ENCODE peak calls at places on chromosomes 2 and 18, in eight cellular contexts. B is NCI-H2081; O is cardiac fibroblast; L is H4; P is HCEC 1CT; F is germinal center; D is effector memory CD8-positive, alpha-beta T cell; J is Caki2. W is an unnamed sample.

GRCh38 chr18:79530821-79531220 is 135.1 kb downstream of the NFATC1 start:
- DNase-seq in B (no peak), O (no peak), L (no peak), P (no peak), F (no peak), D (no peak), J (no peak), W (no peak)

GRCh38 chr2:217996345-217996744 is 6.5 kb downstream of the TNS1 start:
- DNase-seq in B (no peak), O (peak; percentile 86), L (peak; percentile 50), P (peak; percentile 74), F (no peak), D (no peak), J (no peak), W (no peak)

GRCh38 chr2:78304678-78305077 is 720.8 kb upstream of the REG3G start:
- DNase-seq in B (peak; percentile 12), O (no peak), L (no peak), P (no peak), F (no peak), D (no peak), J (no peak), W (no peak)

GRCh38 chr2:234252766-234253165 is 202.3 kb downstream of the SPP2 start:
- DNase-seq in B (peak; percentile 82), O (no peak), L (no peak), P (no peak), F (no peak), D (no peak), J (no peak), W (no peak)

GRCh38 chr2:222708274-222708710 is 36.8 kb downstream of the MOGAT1 start:
- DNase-seq in B (peak; percentile 60), O (peak; percentile 87), L (peak; percentile 72), P (peak; percentile 69), F (peak; percentile 33), D (peak; percentile 70), J (peak; percentile 48), W (peak; percentile 47)

GRCh38 chr18:45920367-45920766 is 46.8 kb downstream of the EPG5 start:
- DNase-seq in B (peak; percentile 69), O (peak; percentile 90), L (peak; percentile 78), P (peak; percentile 65), F (no peak), D (no peak), J (no peak), W (no peak)

GRCh38 chr2:3639015-3639630 is 18.9 kb upstream of the ALLC start:
- DNase-seq in B (no peak), O (no peak), L (no peak), P (no peak), F (no peak), D (no peak), J (no peak), W (no peak)

GRCh38 chr2:12352891-12353290 is 363.8 kb upstream of the TRIB2 start:
- DNase-seq in B (peak; percentile 95), O (no peak), L (no peak), P (no peak), F (no peak), D (no peak), J (no peak), W (no peak)

GRCh38 chr2:183059561-183059960 is 19.0 kb upstream of the DUSP19 start:
- DNase-seq in B (no peak), O (peak; percentile 93), L (peak; percentile 59), P (peak; percentile 85), F (no peak), D (no peak), J (peak; percentile 79), W (no peak)

GRCh38 chr18:14974576-14974975 is 226.6 kb downstream of the ANKRD30B start:
- DNase-seq in B (no peak), O (no peak), L (peak; percentile 94), P (no peak), F (no peak), D (no peak), J (peak; percentile 24), W (no peak)

GRCh38 chr2:112529751-112530150 is 12.5 kb upstream of the POLR1B start:
- DNase-seq in B (no peak), O (no peak), L (no peak), P (no peak), F (no peak), D (no peak), J (no peak), W (no peak)

GRCh38 chr2:69145204-69145603 is 132.2 kb downstream of the ANTXR1 start:
- DNase-seq in B (no peak), O (no peak), L (no peak), P (no peak), F (no peak), D (no peak), J (no peak), W (no peak)

GRCh38 chr2:237222178-237222577 is 136.5 kb downstream of the COPS8 start:
- DNase-seq in B (no peak), O (peak; percentile 98), L (peak; percentile 84), P (peak; percentile 83), F (no peak), D (no peak), J (no peak), W (no peak)

GRCh38 chr2:72579595-72580180 is 246.1 kb downstream of the EXOC6B start:
- DNase-seq in B (peak; percentile 24), O (peak; percentile 73), L (peak; percentile 60), P (peak; percentile 65), F (peak; percentile 2), D (no peak), J (peak; percentile 52), W (no peak)

GRCh38 chr2:238448031-238448955 is 21.6 kb downstream of the ASB1 start:
- DNase-seq in B (no peak), O (no peak), L (no peak), P (no peak), F (no peak), D (no peak), J (no peak), W (no peak)

GRCh38 chr2:162688403-162688802 is 150.2 kb downstream of the KCNH7 start:
- DNase-seq in B (peak; percentile 46), O (no peak), L (no peak), P (no peak), F (no peak), D (no peak), J (no peak), W (no peak)

GRCh38 chr2:14587119-14587518 is 45.4 kb upstream of the LRATD1 start:
- DNase-seq in B (no peak), O (peak; percentile 11), L (peak; percentile 3), P (peak; percentile 31), F (no peak), D (no peak), J (peak; percentile 3), W (no peak)

GRCh38 chr2:29115797-29116781 is 874 bp downstream of the CLIP4 start:
- DNase-seq in B (peak; percentile 54), O (peak; percentile 87), L (peak; percentile 85), P (peak; percentile 75), F (peak; percentile 54), D (peak; percentile 66), J (peak; percentile 74), W (no peak)

GRCh38 chr2:46439582-46439981 is 39.8 kb upstream of the TMEM247 start:
- DNase-seq in B (no peak), O (no peak), L (no peak), P (no peak), F (no peak), D (peak; percentile 66), J (no peak), W (no peak)

GRCh38 chr2:240250985-240251847 is 110.8 kb upstream of the OTOS start:
- DNase-seq in B (no peak), O (peak; percentile 91), L (peak; percentile 94), P (peak; percentile 95), F (no peak), D (no peak), J (peak; percentile 91), W (no peak)

GRCh38 chr2:25558262-25558661 is 115.1 kb downstream of the DTNB start:
- DNase-seq in B (no peak), O (peak; percentile 92), L (peak; percentile 49), P (peak; percentile 70), F (peak; percentile 45), D (no peak), J (no peak), W (no peak)

GRCh38 chr18:286515-287310 is 18.9 kb upstream of the THOC1 start:
- DNase-seq in B (peak; percentile 28), O (peak; percentile 55), L (peak; percentile 38), P (peak; percentile 40), F (no peak), D (no peak), J (peak; percentile 12), W (no peak)

GRCh38 chr2:219851169-219851568 is 223.7 kb downstream of the SLC4A3 start:
- DNase-seq in B (no peak), O (no peak), L (no peak), P (no peak), F (no peak), D (no peak), J (no peak), W (no peak)

GRCh38 chr2:20516646-20517341 is 69.9 kb downstream of the RHOB start:
- DNase-seq in B (no peak), O (no peak), L (no peak), P (no peak), F (no peak), D (no peak), J (peak; percentile 52), W (no peak)

GRCh38 chr18:74724186-74724585 is 126.5 kb downstream of the ZNF407 start:
- DNase-seq in B (no peak), O (peak; percentile 78), L (no peak), P (peak; percentile 89), F (no peak), D (no peak), J (no peak), W (no peak)

GRCh38 chr2:178280261-178280852 is 86.0 kb downstream of the OSBPL6 start:
- DNase-seq in B (peak; percentile 44), O (peak; percentile 80), L (no peak), P (peak; percentile 66), F (peak; percentile 45), D (peak; percentile 27), J (peak; percentile 16), W (no peak)

GRCh38 chr2:204900487-204900886 is 355.2 kb downstream of the PARD3B start:
- DNase-seq in B (no peak), O (no peak), L (no peak), P (no peak), F (no peak), D (no peak), J (peak; percentile 40), W (no peak)

GRCh38 chr18:43606800-43607199 is 329.5 kb upstream of the SYT4 start:
- DNase-seq in B (peak; percentile 46), O (no peak), L (no peak), P (no peak), F (no peak), D (no peak), J (no peak), W (no peak)

GRCh38 chr2:166180951-166181812 is 53.4 kb upstream of the SCN1A start:
- DNase-seq in B (peak; percentile 73), O (peak; percentile 66), L (peak; percentile 36), P (peak; percentile 48), F (peak; percentile 26), D (no peak), J (peak; percentile 49), W (peak; percentile 7)

GRCh38 chr2:8334866-8335325 is 347.0 kb upstream of the ID2 start:
- DNase-seq in B (no peak), O (no peak), L (no peak), P (no peak), F (no peak), D (peak; percentile 17), J (no peak), W (no peak)

GRCh38 chr2:49831698-49832367 is 677.5 kb upstream of the FSHR start:
- DNase-seq in B (peak; percentile 6), O (no peak), L (peak; percentile 50), P (no peak), F (no peak), D (no peak), J (no peak), W (no peak)

GRCh38 chr18:21456428-21457178 is 143.9 kb downstream of the ESCO1 start:
- DNase-seq in B (no peak), O (no peak), L (no peak), P (no peak), F (no peak), D (no peak), J (no peak), W (no peak)

GRCh38 chr2:44939074-44940052 is 2.1 kb upstream of the SIX3 start:
- DNase-seq in B (no peak), O (no peak), L (no peak), P (no peak), F (no peak), D (no peak), J (no peak), W (no peak)

GRCh38 chr2:229445013-229445412 is 173.9 kb upstream of the PID1 start:
- DNase-seq in B (no peak), O (peak; percentile 99), L (peak; percentile 90), P (peak; percentile 94), F (no peak), D (no peak), J (peak; percentile 85), W (no peak)

W was measured in NCI-H2107.